ENCODE peak calls at places on chromosomes 1 and 21, in ten cellular contexts. Y is NCI-H2171 treated with DMSO at 0.1 percent for 48 hours; U is T-helper 9 cell; S is memory B cell; F is effector CD4-positive, alpha-beta T cell; I is MV-4-11; N is stromal cell of bone marrow; B is WTC11; A is stimulated activated CD8-positive, alpha-beta memory T cell treated with anti-CD3 and anti-CD28 coated beads, Interleukin-2, amount 100 ng/mL, for 1 hour; L is NCI-H1092. Q is an unnamed sample.

GRCh38 chr1:104466068-104466467 is 716.4 kb downstream of the AMY1C start:
- DNase-seq in Y (no peak), U (no peak), S (no peak), F (no peak), I (peak; percentile 48), N (no peak), B (no peak), A (no peak), L (no peak), Q (no peak)

GRCh38 chr1:234986750-234987414 is 141.8 kb downstream of the TOMM20 start:
- DNase-seq in Y (no peak), U (no peak), S (no peak), F (no peak), I (peak; percentile 41), N (no peak), B (no peak), A (no peak), L (no peak), Q (no peak)

GRCh38 chr1:55480396-55480795 is 265.2 kb upstream of the USP24 start:
- DNase-seq in Y (no peak), U (no peak), S (no peak), F (no peak), I (no peak), N (no peak), B (no peak), A (no peak), L (no peak), Q (no peak)

GRCh38 chr1:64494659-64495058 is 24.7 kb downstream of the CACHD1 start:
- DNase-seq in Y (no peak), U (no peak), S (no peak), F (no peak), I (no peak), N (no peak), B (no peak), A (no peak), L (no peak), Q (no peak)

GRCh38 chr1:71967670-71968069 is 314.7 kb downstream of the NEGR1 start:
- DNase-seq in Y (no peak), U (no peak), S (no peak), F (no peak), I (peak; percentile 32), N (no peak), B (no peak), A (no peak), L (no peak), Q (no peak)

GRCh38 chr1:235327559-235328270 is at the start of gene ARID4B:
- DNase-seq in Y (peak; percentile 68), U (no peak), S (no peak), F (no peak), I (no peak), N (no peak), B (peak; percentile 68), A (no peak), L (peak; percentile 67), Q (no peak)

GRCh38 chr1:202589190-202589680 is 121.0 kb downstream of the SYT2 start:
- DNase-seq in Y (no peak), U (no peak), S (no peak), F (no peak), I (no peak), N (peak; percentile 98), B (no peak), A (no peak), L (no peak), Q (no peak)

GRCh38 chr1:36320291-36320758 is 3.1 kb downstream of the EVA1B start:
- DNase-seq in Y (no peak), U (no peak), S (no peak), F (no peak), I (peak; percentile 48), N (no peak), B (no peak), A (no peak), L (no peak), Q (no peak)

GRCh38 chr1:15578921-15579682 is 5.7 kb downstream of the AGMAT start:
- DNase-seq in Y (no peak), U (no peak), S (peak; percentile 20), F (no peak), I (peak; percentile 1), N (no peak), B (no peak), A (no peak), L (no peak), Q (peak; percentile 49)

GRCh38 chr1:58741689-58742553 is 41.9 kb downstream of the JUN start:
- DNase-seq in Y (no peak), U (no peak), S (no peak), F (no peak), I (peak; percentile 38), N (no peak), B (no peak), A (no peak), L (no peak), Q (no peak)

GRCh38 chr21:43194303-43195130 is 25.7 kb downstream of the CRYAA start:
- DNase-seq in Y (no peak), U (no peak), S (no peak), F (no peak), I (peak; percentile 48), N (no peak), B (peak; percentile 11), A (no peak), L (no peak), Q (no peak)

Q was measured in GM12864.